ENCODE peak calls at places on chromosome 12, in eight cellular contexts. T is activated B cell treated with CpG ODN at 0.5 μM for 24 hours; C is foreskin fibroblast; X is kidney epithelial cell; N is CD8-positive, alpha-beta T cell; W is right lobe of liver; Y is MCF 10A; R is AG04450. K is an unnamed sample.

GRCh38 chr12:92721130-92721529 is 18.3 kb downstream of the PLEKHG7 start:
- DNase-seq in N (no peak), C (no peak), Y (no peak), W (no peak), X (no peak), R (no peak), T (no peak), K (no peak)

GRCh38 chr12:39660101-39660500 is 40.5 kb upstream of the ABCD2 start:
- DNase-seq in C (no peak), W (no peak), T (no peak), R (no peak), N (no peak), X (no peak), Y (no peak), K (no peak)

GRCh38 chr12:78101946-78102635 is 271.4 kb downstream of the NAV3 start:
- DNase-seq in Y (peak; percentile 20), N (no peak), C (no peak), X (no peak), R (no peak), W (no peak), T (no peak), K (no peak)

GRCh38 chr12:114123108-114123507 is 157.0 kb upstream of the RBM19 start:
- DNase-seq in X (no peak), N (no peak), C (no peak), W (no peak), Y (peak; percentile 19), R (no peak), T (no peak), K (no peak)

GRCh38 chr12:91877461-91878230 is 268.0 kb downstream of the BTG1 start:
- DNase-seq in Y (no peak), N (no peak), W (no peak), C (no peak), X (no peak), T (no peak), R (no peak), K (no peak)

GRCh38 chr12:110245278-110245868 is 35.7 kb upstream of the ATP2A2 start:
- DNase-seq in N (peak; percentile 59), W (peak; percentile 90), R (no peak), Y (peak; percentile 54), C (no peak), X (no peak), T (peak; percentile 36), K (peak; percentile 63)

GRCh38 chr12:76688001-76688400 is 75.9 kb upstream of the ZDHHC17 start:
- DNase-seq in X (no peak), R (no peak), T (no peak), C (no peak), N (no peak), Y (no peak), W (no peak), K (no peak)

GRCh38 chr12:78966062-78966461 is 101.5 kb downstream of the SYT1 start:
- DNase-seq in X (no peak), Y (no peak), C (no peak), W (no peak), T (no peak), R (no peak), N (no peak), K (no peak)

GRCh38 chr12:110371408-110372055 is 32.0 kb downstream of the ANAPC7 start:
- DNase-seq in W (no peak), N (no peak), Y (no peak), R (no peak), X (no peak), T (peak; percentile 78), C (no peak), K (peak; percentile 81)

GRCh38 chr12:54572881-54573280 is 15.6 kb downstream of the PPP1R1A start:
- DNase-seq in X (no peak), W (no peak), Y (no peak), T (no peak), C (no peak), N (no peak), R (no peak), K (no peak)
- TF ChIP-seq CTCF in X (no peak), W (no peak), Y (no peak), T (no peak), C (no peak), N (no peak), R (no peak), K (no peak)

GRCh38 chr12:19129121-19129485 is 430 bp upstream of the PLEKHA5 start:
- DNase-seq in Y (peak; percentile 23), X (no peak), R (no peak), C (no peak), T (no peak), N (no peak), W (no peak), K (no peak)

GRCh38 chr12:19127270-19127669 is 2.3 kb upstream of the PLEKHA5 start:
- DNase-seq in W (no peak), C (no peak), R (no peak), T (no peak), X (no peak), Y (no peak), N (no peak), K (no peak)

GRCh38 chr12:19129486-19130223 is at the start of gene PLEKHA5:
- DNase-seq in C (peak; percentile 77), N (peak; percentile 64), T (peak; percentile 16), Y (peak; percentile 61), W (peak; percentile 84), X (no peak), R (peak; percentile 32), K (peak; percentile 49)

GRCh38 chr12:19131020-19131431 is 1.5 kb downstream of the PLEKHA5 start:
- DNase-seq in T (no peak), W (peak; percentile 80), X (no peak), N (no peak), R (peak; percentile 27), C (peak; percentile 35), Y (peak; percentile 74), K (peak; percentile 9)

GRCh38 chr12:19130224-19131019 is 889 bp downstream of the PLEKHA5 start:
- DNase-seq in T (no peak), N (peak; percentile 51), W (peak; percentile 55), R (no peak), X (no peak), Y (peak; percentile 39), C (no peak), K (peak; percentile 29)
- TF ChIP-seq CTCF in T (no peak), N (no peak), W (no peak), R (no peak), X (no peak), Y (no peak), C (no peak), K (no peak)

GRCh38 chr12:49358548-49359141 is 8.6 kb upstream of the SPATS2 start:
- DNase-seq in N (peak; percentile 65), R (no peak), T (no peak), W (no peak), C (no peak), Y (peak; percentile 72), X (no peak), K (peak; percentile 76)
- TF ChIP-seq CTCF in N (peak; percentile 67), R (peak; percentile 82), T (no peak), W (peak; percentile 68), C (peak; percentile 83), Y (peak; percentile 93), X (peak; percentile 77), K (peak; percentile 73)

GRCh38 chr12:6697584-6698351 is 2.8 kb downstream of the PIANP start:
- DNase-seq in X (no peak), W (no peak), N (no peak), R (peak; percentile 13), C (peak; percentile 64), Y (peak; percentile 73), T (no peak), K (peak; percentile 66)
- TF ChIP-seq CTCF in X (peak; percentile 80), W (peak; percentile 49), N (no peak), R (peak; percentile 71), C (peak; percentile 71), Y (peak; percentile 66), T (no peak), K (peak; percentile 19)

GRCh38 chr12:120639771-120640721 is at the start of gene CABP1:
- DNase-seq in N (peak; percentile 84), R (no peak), X (no peak), W (no peak), C (no peak), Y (no peak), T (peak; percentile 72), K (peak; percentile 88)
- TF ChIP-seq CTCF in N (peak; percentile 37), R (no peak), X (peak; percentile 28), W (peak; percentile 23), C (peak; percentile 7), Y (no peak), T (no peak), K (peak; percentile 55)

DNA sequence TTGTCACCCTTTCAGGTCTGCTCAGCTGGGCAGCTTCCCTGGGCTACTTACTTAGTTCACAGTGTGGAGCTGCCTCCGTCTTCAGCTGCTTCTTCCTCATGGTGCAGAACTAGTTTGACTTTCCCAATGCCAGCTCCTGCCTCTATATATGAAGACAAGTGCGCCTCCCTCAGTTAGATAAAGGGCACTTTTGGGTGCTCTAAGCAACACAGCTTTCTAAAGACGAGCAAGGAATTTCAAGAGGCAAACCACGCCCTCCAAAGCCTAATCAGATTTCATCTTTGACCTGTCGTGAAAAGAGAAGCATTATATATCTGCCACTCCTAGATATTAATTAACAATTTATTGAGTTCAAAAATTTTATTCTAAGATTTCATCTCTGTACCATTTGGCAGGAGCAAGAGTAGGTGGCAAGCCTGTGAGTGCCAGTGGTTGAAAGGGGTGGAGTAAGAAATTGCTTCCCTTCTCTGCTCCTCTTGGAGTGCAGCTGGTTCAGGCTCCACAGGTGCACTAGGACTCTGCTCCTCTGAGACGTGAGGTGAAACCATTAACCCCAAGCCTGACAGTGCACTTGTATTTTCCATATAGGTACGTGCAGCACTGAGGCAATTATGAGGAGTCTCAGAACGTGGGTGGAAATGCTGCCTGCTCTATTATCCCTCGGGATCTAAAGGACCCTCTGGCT is 2.1 kb upstream of the SLC11A2 start:
- DNase-seq in T (no peak), X (no peak), W (no peak), Y (peak; percentile 87), N (no peak), C (peak; percentile 46), R (no peak), K (no peak)
- TF ChIP-seq CTCF in T (no peak), X (peak; percentile 36), W (peak; percentile 25), Y (peak; percentile 24), N (no peak), C (peak; percentile 25), R (peak; percentile 39), K (peak; percentile 49)

GRCh38 chr12:9751204-9752144 is 9.2 kb downstream of the CD69 start:
- DNase-seq in T (no peak), N (no peak), R (no peak), Y (peak; percentile 23), X (no peak), C (peak; percentile 7), W (no peak), K (no peak)
- TF ChIP-seq CTCF in T (peak; percentile 53), N (peak; percentile 48), R (peak; percentile 54), Y (no peak), X (peak; percentile 44), C (peak; percentile 27), W (no peak), K (peak; percentile 24)